ENCODE peak calls at places on chromosome 19, in seven cellular contexts. One of them, this sample, is unnamed.

GRCh38 chr19:12983561-12984142 is 11.6 kb upstream of the NFIX start:
- DNase-seq in amygdala: peak; percentile 75
- DNase-seq in NCI-H524 treated with DMSO at 0.1 percent for 48 hours: no peak
- DNase-seq in endothelial cell: peak; percentile 88
- DNase-seq in stimulated activated CD8-positive, alpha-beta memory T cell treated with anti-CD3 and anti-CD28 coated beads, Interleukin-15, amount 100 ng/mL, for 24 hours: peak; percentile 87
- DNase-seq in activated naive CD8-positive, alpha-beta T cell treated with anti-CD3 and anti-CD28 coated beads for 36 hours: peak; percentile 87
- DNase-seq in activated CD4-positive, alpha-beta T cell treated with anti-CD3 and anti-CD28 coated beads, Interleukin-2, amount 50 U/mL, for 48 hours: peak; percentile 80
- DNase-seq in this sample: peak; percentile 98

GRCh38 chr19:3186377-3186688 is 603 bp downstream of the NCLN start:
- DNase-seq in amygdala: no peak
- DNase-seq in NCI-H524 treated with DMSO at 0.1 percent for 48 hours: no peak
- DNase-seq in endothelial cell: no peak
- DNase-seq in stimulated activated CD8-positive, alpha-beta memory T cell treated with anti-CD3 and anti-CD28 coated beads, Interleukin-15, amount 100 ng/mL, for 24 hours: no peak
- DNase-seq in activated naive CD8-positive, alpha-beta T cell treated with anti-CD3 and anti-CD28 coated beads for 36 hours: no peak
- DNase-seq in activated CD4-positive, alpha-beta T cell treated with anti-CD3 and anti-CD28 coated beads, Interleukin-2, amount 50 U/mL, for 48 hours: no peak
- DNase-seq in this sample: peak; percentile 60

GRCh38 chr19:35171730-35172129 is 17.2 kb downstream of the FXYD5 start:
- DNase-seq in amygdala: no peak
- DNase-seq in NCI-H524 treated with DMSO at 0.1 percent for 48 hours: no peak
- DNase-seq in endothelial cell: no peak
- DNase-seq in stimulated activated CD8-positive, alpha-beta memory T cell treated with anti-CD3 and anti-CD28 coated beads, Interleukin-15, amount 100 ng/mL, for 24 hours: no peak
- DNase-seq in activated naive CD8-positive, alpha-beta T cell treated with anti-CD3 and anti-CD28 coated beads for 36 hours: no peak
- DNase-seq in activated CD4-positive, alpha-beta T cell treated with anti-CD3 and anti-CD28 coated beads, Interleukin-2, amount 50 U/mL, for 48 hours: no peak
- DNase-seq in this sample: no peak

GRCh38 chr19:33098023-33098652 is 17.2 kb downstream of the GPATCH1 start:
- DNase-seq in amygdala: no peak
- DNase-seq in NCI-H524 treated with DMSO at 0.1 percent for 48 hours: no peak
- DNase-seq in endothelial cell: no peak
- DNase-seq in stimulated activated CD8-positive, alpha-beta memory T cell treated with anti-CD3 and anti-CD28 coated beads, Interleukin-15, amount 100 ng/mL, for 24 hours: no peak
- DNase-seq in activated naive CD8-positive, alpha-beta T cell treated with anti-CD3 and anti-CD28 coated beads for 36 hours: no peak
- DNase-seq in activated CD4-positive, alpha-beta T cell treated with anti-CD3 and anti-CD28 coated beads, Interleukin-2, amount 50 U/mL, for 48 hours: no peak
- DNase-seq in this sample: no peak

GRCh38 chr19:51029718-51030117 is 3.3 kb upstream of the KLK11 start:
- DNase-seq in amygdala: no peak
- DNase-seq in NCI-H524 treated with DMSO at 0.1 percent for 48 hours: no peak
- DNase-seq in endothelial cell: no peak
- DNase-seq in stimulated activated CD8-positive, alpha-beta memory T cell treated with anti-CD3 and anti-CD28 coated beads, Interleukin-15, amount 100 ng/mL, for 24 hours: no peak
- DNase-seq in activated naive CD8-positive, alpha-beta T cell treated with anti-CD3 and anti-CD28 coated beads for 36 hours: no peak
- DNase-seq in activated CD4-positive, alpha-beta T cell treated with anti-CD3 and anti-CD28 coated beads, Interleukin-2, amount 50 U/mL, for 48 hours: no peak
- DNase-seq in this sample: peak; percentile 39

GRCh38 chr19:34253711-34254551 is 423 bp upstream of the GARRE1 start:
- DNase-seq in amygdala: peak; percentile 46
- DNase-seq in NCI-H524 treated with DMSO at 0.1 percent for 48 hours: peak; percentile 35
- DNase-seq in endothelial cell: peak; percentile 88
- DNase-seq in stimulated activated CD8-positive, alpha-beta memory T cell treated with anti-CD3 and anti-CD28 coated beads, Interleukin-15, amount 100 ng/mL, for 24 hours: peak; percentile 74
- DNase-seq in activated naive CD8-positive, alpha-beta T cell treated with anti-CD3 and anti-CD28 coated beads for 36 hours: no peak
- DNase-seq in activated CD4-positive, alpha-beta T cell treated with anti-CD3 and anti-CD28 coated beads, Interleukin-2, amount 50 U/mL, for 48 hours: no peak
- DNase-seq in this sample: no peak

GRCh38 chr19:14089662-14090508 is 666 bp downstream of the SAMD1 start:
- DNase-seq in amygdala: no peak
- DNase-seq in NCI-H524 treated with DMSO at 0.1 percent for 48 hours: no peak
- DNase-seq in endothelial cell: peak; percentile 57
- DNase-seq in stimulated activated CD8-positive, alpha-beta memory T cell treated with anti-CD3 and anti-CD28 coated beads, Interleukin-15, amount 100 ng/mL, for 24 hours: no peak
- DNase-seq in activated naive CD8-positive, alpha-beta T cell treated with anti-CD3 and anti-CD28 coated beads for 36 hours: peak; percentile 66
- DNase-seq in activated CD4-positive, alpha-beta T cell treated with anti-CD3 and anti-CD28 coated beads, Interleukin-2, amount 50 U/mL, for 48 hours: peak; percentile 49
- DNase-seq in this sample: peak; percentile 85

GRCh38 chr19:40236026-40236355 is 9.5 kb upstream of the CCNP start:
- DNase-seq in amygdala: no peak
- DNase-seq in NCI-H524 treated with DMSO at 0.1 percent for 48 hours: no peak
- DNase-seq in endothelial cell: no peak
- DNase-seq in stimulated activated CD8-positive, alpha-beta memory T cell treated with anti-CD3 and anti-CD28 coated beads, Interleukin-15, amount 100 ng/mL, for 24 hours: no peak
- DNase-seq in activated naive CD8-positive, alpha-beta T cell treated with anti-CD3 and anti-CD28 coated beads for 36 hours: no peak
- DNase-seq in activated CD4-positive, alpha-beta T cell treated with anti-CD3 and anti-CD28 coated beads, Interleukin-2, amount 50 U/mL, for 48 hours: no peak
- DNase-seq in this sample: no peak

GRCh38 chr19:56117889-56118288 is 3.2 kb downstream of the ZNF787 start:
- DNase-seq in amygdala: no peak
- DNase-seq in NCI-H524 treated with DMSO at 0.1 percent for 48 hours: no peak
- DNase-seq in endothelial cell: no peak
- DNase-seq in stimulated activated CD8-positive, alpha-beta memory T cell treated with anti-CD3 and anti-CD28 coated beads, Interleukin-15, amount 100 ng/mL, for 24 hours: no peak
- DNase-seq in activated naive CD8-positive, alpha-beta T cell treated with anti-CD3 and anti-CD28 coated beads for 36 hours: no peak
- DNase-seq in activated CD4-positive, alpha-beta T cell treated with anti-CD3 and anti-CD28 coated beads, Interleukin-2, amount 50 U/mL, for 48 hours: no peak
- DNase-seq in this sample: no peak

GRCh38 chr19:16252459-16253205 is 54.9 kb downstream of the AP1M1 start:
- DNase-seq in amygdala: no peak
- DNase-seq in NCI-H524 treated with DMSO at 0.1 percent for 48 hours: no peak
- DNase-seq in endothelial cell: no peak
- DNase-seq in stimulated activated CD8-positive, alpha-beta memory T cell treated with anti-CD3 and anti-CD28 coated beads, Interleukin-15, amount 100 ng/mL, for 24 hours: no peak
- DNase-seq in activated naive CD8-positive, alpha-beta T cell treated with anti-CD3 and anti-CD28 coated beads for 36 hours: no peak
- DNase-seq in activated CD4-positive, alpha-beta T cell treated with anti-CD3 and anti-CD28 coated beads, Interleukin-2, amount 50 U/mL, for 48 hours: no peak
- DNase-seq in this sample: peak; percentile 35

GRCh38 chr19:4369109-4369887 is 25.9 kb downstream of the MPND start:
- DNase-seq in amygdala: no peak
- DNase-seq in NCI-H524 treated with DMSO at 0.1 percent for 48 hours: no peak
- DNase-seq in endothelial cell: no peak
- DNase-seq in stimulated activated CD8-positive, alpha-beta memory T cell treated with anti-CD3 and anti-CD28 coated beads, Interleukin-15, amount 100 ng/mL, for 24 hours: peak; percentile 29
- DNase-seq in activated naive CD8-positive, alpha-beta T cell treated with anti-CD3 and anti-CD28 coated beads for 36 hours: peak; percentile 82
- DNase-seq in activated CD4-positive, alpha-beta T cell treated with anti-CD3 and anti-CD28 coated beads, Interleukin-2, amount 50 U/mL, for 48 hours: peak; percentile 76
- DNase-seq in this sample: no peak

GRCh38 chr19:14375055-14375581 is 6.1 kb upstream of the ADGRE5 start:
- DNase-seq in amygdala: no peak
- DNase-seq in NCI-H524 treated with DMSO at 0.1 percent for 48 hours: no peak
- DNase-seq in endothelial cell: no peak
- DNase-seq in stimulated activated CD8-positive, alpha-beta memory T cell treated with anti-CD3 and anti-CD28 coated beads, Interleukin-15, amount 100 ng/mL, for 24 hours: no peak
- DNase-seq in activated naive CD8-positive, alpha-beta T cell treated with anti-CD3 and anti-CD28 coated beads for 36 hours: peak; percentile 78
- DNase-seq in activated CD4-positive, alpha-beta T cell treated with anti-CD3 and anti-CD28 coated beads, Interleukin-2, amount 50 U/mL, for 48 hours: no peak
- DNase-seq in this sample: no peak

GRCh38 chr19:44549507-44549906 is 20.0 kb upstream of the CEACAM20 start:
- DNase-seq in amygdala: no peak
- DNase-seq in NCI-H524 treated with DMSO at 0.1 percent for 48 hours: no peak
- DNase-seq in endothelial cell: no peak
- DNase-seq in stimulated activated CD8-positive, alpha-beta memory T cell treated with anti-CD3 and anti-CD28 coated beads, Interleukin-15, amount 100 ng/mL, for 24 hours: no peak
- DNase-seq in activated naive CD8-positive, alpha-beta T cell treated with anti-CD3 and anti-CD28 coated beads for 36 hours: no peak
- DNase-seq in activated CD4-positive, alpha-beta T cell treated with anti-CD3 and anti-CD28 coated beads, Interleukin-2, amount 50 U/mL, for 48 hours: no peak
- DNase-seq in this sample: no peak

GRCh38 chr19:18206018-18206417 is 2.2 kb upstream of the RAB3A start:
- DNase-seq in amygdala: no peak
- DNase-seq in NCI-H524 treated with DMSO at 0.1 percent for 48 hours: no peak
- DNase-seq in endothelial cell: no peak
- DNase-seq in stimulated activated CD8-positive, alpha-beta memory T cell treated with anti-CD3 and anti-CD28 coated beads, Interleukin-15, amount 100 ng/mL, for 24 hours: no peak
- DNase-seq in activated naive CD8-positive, alpha-beta T cell treated with anti-CD3 and anti-CD28 coated beads for 36 hours: no peak
- DNase-seq in activated CD4-positive, alpha-beta T cell treated with anti-CD3 and anti-CD28 coated beads, Interleukin-2, amount 50 U/mL, for 48 hours: no peak
- DNase-seq in this sample: no peak

GRCh38 chr19:6674868-6675305 is 4.9 kb upstream of the TNFSF14 start:
- DNase-seq in amygdala: peak; percentile 22
- DNase-seq in NCI-H524 treated with DMSO at 0.1 percent for 48 hours: no peak
- DNase-seq in endothelial cell: no peak
- DNase-seq in stimulated activated CD8-positive, alpha-beta memory T cell treated with anti-CD3 and anti-CD28 coated beads, Interleukin-15, amount 100 ng/mL, for 24 hours: peak; percentile 68
- DNase-seq in activated naive CD8-positive, alpha-beta T cell treated with anti-CD3 and anti-CD28 coated beads for 36 hours: peak; percentile 93
- DNase-seq in activated CD4-positive, alpha-beta T cell treated with anti-CD3 and anti-CD28 coated beads, Interleukin-2, amount 50 U/mL, for 48 hours: peak; percentile 92
- DNase-seq in this sample: no peak

GRCh38 chr19:48815870-48816501 is 5.2 kb upstream of the BCAT2 start:
- DNase-seq in amygdala: no peak
- DNase-seq in NCI-H524 treated with DMSO at 0.1 percent for 48 hours: no peak
- DNase-seq in endothelial cell: no peak
- DNase-seq in stimulated activated CD8-positive, alpha-beta memory T cell treated with anti-CD3 and anti-CD28 coated beads, Interleukin-15, amount 100 ng/mL, for 24 hours: no peak
- DNase-seq in activated naive CD8-positive, alpha-beta T cell treated with anti-CD3 and anti-CD28 coated beads for 36 hours: no peak
- DNase-seq in activated CD4-positive, alpha-beta T cell treated with anti-CD3 and anti-CD28 coated beads, Interleukin-2, amount 50 U/mL, for 48 hours: no peak
- DNase-seq in this sample: peak; percentile 36

GRCh38 chr19:54451331-54451871 is 2.4 kb downstream of the LENG8 start:
- DNase-seq in amygdala: no peak
- DNase-seq in NCI-H524 treated with DMSO at 0.1 percent for 48 hours: no peak
- DNase-seq in endothelial cell: no peak
- DNase-seq in stimulated activated CD8-positive, alpha-beta memory T cell treated with anti-CD3 and anti-CD28 coated beads, Interleukin-15, amount 100 ng/mL, for 24 hours: no peak
- DNase-seq in activated naive CD8-positive, alpha-beta T cell treated with anti-CD3 and anti-CD28 coated beads for 36 hours: no peak
- DNase-seq in activated CD4-positive, alpha-beta T cell treated with anti-CD3 and anti-CD28 coated beads, Interleukin-2, amount 50 U/mL, for 48 hours: no peak
- DNase-seq in this sample: no peak

GRCh38 chr19:23318143-23318542 is 67.9 kb upstream of the ZNF724 start:
- DNase-seq in amygdala: no peak
- DNase-seq in NCI-H524 treated with DMSO at 0.1 percent for 48 hours: no peak
- DNase-seq in endothelial cell: no peak
- DNase-seq in stimulated activated CD8-positive, alpha-beta memory T cell treated with anti-CD3 and anti-CD28 coated beads, Interleukin-15, amount 100 ng/mL, for 24 hours: no peak
- DNase-seq in activated naive CD8-positive, alpha-beta T cell treated with anti-CD3 and anti-CD28 coated beads for 36 hours: peak; percentile 2
- DNase-seq in activated CD4-positive, alpha-beta T cell treated with anti-CD3 and anti-CD28 coated beads, Interleukin-2, amount 50 U/mL, for 48 hours: no peak
- DNase-seq in this sample: no peak

GRCh38 chr19:28313633-28314032 is 899.3 kb downstream of the UQCRFS1 start:
- DNase-seq in amygdala: no peak
- DNase-seq in NCI-H524 treated with DMSO at 0.1 percent for 48 hours: no peak
- DNase-seq in endothelial cell: no peak
- DNase-seq in stimulated activated CD8-positive, alpha-beta memory T cell treated with anti-CD3 and anti-CD28 coated beads, Interleukin-15, amount 100 ng/mL, for 24 hours: no peak
- DNase-seq in activated naive CD8-positive, alpha-beta T cell treated with anti-CD3 and anti-CD28 coated beads for 36 hours: no peak
- DNase-seq in activated CD4-positive, alpha-beta T cell treated with anti-CD3 and anti-CD28 coated beads, Interleukin-2, amount 50 U/mL, for 48 hours: no peak
- DNase-seq in this sample: no peak

GRCh38 chr19:6744381-6745288 is 5.2 kb downstream of the TRIP10 start:
- DNase-seq in amygdala: peak; percentile 18
- DNase-seq in NCI-H524 treated with DMSO at 0.1 percent for 48 hours: no peak
- DNase-seq in endothelial cell: no peak
- DNase-seq in stimulated activated CD8-positive, alpha-beta memory T cell treated with anti-CD3 and anti-CD28 coated beads, Interleukin-15, amount 100 ng/mL, for 24 hours: no peak
- DNase-seq in activated naive CD8-positive, alpha-beta T cell treated with anti-CD3 and anti-CD28 coated beads for 36 hours: no peak
- DNase-seq in activated CD4-positive, alpha-beta T cell treated with anti-CD3 and anti-CD28 coated beads, Interleukin-2, amount 50 U/mL, for 48 hours: no peak
- DNase-seq in this sample: no peak

GRCh38 chr19:3494051-3494450 is 6.4 kb downstream of the DOHH start:
- DNase-seq in amygdala: peak; percentile 65
- DNase-seq in NCI-H524 treated with DMSO at 0.1 percent for 48 hours: no peak
- DNase-seq in endothelial cell: peak; percentile 30
- DNase-seq in stimulated activated CD8-positive, alpha-beta memory T cell treated with anti-CD3 and anti-CD28 coated beads, Interleukin-15, amount 100 ng/mL, for 24 hours: no peak
- DNase-seq in activated naive CD8-positive, alpha-beta T cell treated with anti-CD3 and anti-CD28 coated beads for 36 hours: peak; percentile 45
- DNase-seq in activated CD4-positive, alpha-beta T cell treated with anti-CD3 and anti-CD28 coated beads, Interleukin-2, amount 50 U/mL, for 48 hours: peak; percentile 49
- DNase-seq in this sample: peak; percentile 87

GRCh38 chr19:16376649-16377048 is 52.0 kb downstream of the KLF2 start:
- DNase-seq in amygdala: no peak
- DNase-seq in NCI-H524 treated with DMSO at 0.1 percent for 48 hours: no peak
- DNase-seq in endothelial cell: peak; percentile 67
- DNase-seq in stimulated activated CD8-positive, alpha-beta memory T cell treated with anti-CD3 and anti-CD28 coated beads, Interleukin-15, amount 100 ng/mL, for 24 hours: no peak
- DNase-seq in activated naive CD8-positive, alpha-beta T cell treated with anti-CD3 and anti-CD28 coated beads for 36 hours: peak; percentile 50
- DNase-seq in activated CD4-positive, alpha-beta T cell treated with anti-CD3 and anti-CD28 coated beads, Interleukin-2, amount 50 U/mL, for 48 hours: no peak
- DNase-seq in this sample: peak; percentile 59

GRCh38 chr19:31559494-31559893 is 210.3 kb upstream of the TSHZ3 start:
- DNase-seq in amygdala: no peak
- DNase-seq in NCI-H524 treated with DMSO at 0.1 percent for 48 hours: no peak
- DNase-seq in endothelial cell: no peak
- DNase-seq in stimulated activated CD8-positive, alpha-beta memory T cell treated with anti-CD3 and anti-CD28 coated beads, Interleukin-15, amount 100 ng/mL, for 24 hours: no peak
- DNase-seq in activated naive CD8-positive, alpha-beta T cell treated with anti-CD3 and anti-CD28 coated beads for 36 hours: no peak
- DNase-seq in activated CD4-positive, alpha-beta T cell treated with anti-CD3 and anti-CD28 coated beads, Interleukin-2, amount 50 U/mL, for 48 hours: no peak
- DNase-seq in this sample: no peak

GRCh38 chr19:54473071-54473941 is at the start of gene CDC42EP5:
- DNase-seq in amygdala: no peak
- DNase-seq in NCI-H524 treated with DMSO at 0.1 percent for 48 hours: no peak
- DNase-seq in endothelial cell: peak; percentile 40
- DNase-seq in stimulated activated CD8-positive, alpha-beta memory T cell treated with anti-CD3 and anti-CD28 coated beads, Interleukin-15, amount 100 ng/mL, for 24 hours: no peak
- DNase-seq in activated naive CD8-positive, alpha-beta T cell treated with anti-CD3 and anti-CD28 coated beads for 36 hours: peak; percentile 43
- DNase-seq in activated CD4-positive, alpha-beta T cell treated with anti-CD3 and anti-CD28 coated beads, Interleukin-2, amount 50 U/mL, for 48 hours: no peak
- DNase-seq in this sample: peak; percentile 60

GRCh38 chr19:49434907-49435577 is 6.3 kb downstream of the SLC17A7 start:
- DNase-seq in amygdala: peak; percentile 11
- DNase-seq in NCI-H524 treated with DMSO at 0.1 percent for 48 hours: no peak
- DNase-seq in endothelial cell: no peak
- DNase-seq in stimulated activated CD8-positive, alpha-beta memory T cell treated with anti-CD3 and anti-CD28 coated beads, Interleukin-15, amount 100 ng/mL, for 24 hours: no peak
- DNase-seq in activated naive CD8-positive, alpha-beta T cell treated with anti-CD3 and anti-CD28 coated beads for 36 hours: no peak
- DNase-seq in activated CD4-positive, alpha-beta T cell treated with anti-CD3 and anti-CD28 coated beads, Interleukin-2, amount 50 U/mL, for 48 hours: no peak
- DNase-seq in this sample: peak; percentile 67

GRCh38 chr19:1592755-1593628 is at the start of gene MBD3:
- DNase-seq in amygdala: peak; percentile 82
- DNase-seq in NCI-H524 treated with DMSO at 0.1 percent for 48 hours: peak; percentile 68
- DNase-seq in endothelial cell: peak; percentile 95
- DNase-seq in stimulated activated CD8-positive, alpha-beta memory T cell treated with anti-CD3 and anti-CD28 coated beads, Interleukin-15, amount 100 ng/mL, for 24 hours: peak; percentile 83
- DNase-seq in activated naive CD8-positive, alpha-beta T cell treated with anti-CD3 and anti-CD28 coated beads for 36 hours: peak; percentile 94
- DNase-seq in activated CD4-positive, alpha-beta T cell treated with anti-CD3 and anti-CD28 coated beads, Interleukin-2, amount 50 U/mL, for 48 hours: peak; percentile 85
- DNase-seq in this sample: peak; percentile 100

GRCh38 chr19:14361824-14362223 is 19.4 kb upstream of the ADGRE5 start:
- DNase-seq in amygdala: no peak
- DNase-seq in NCI-H524 treated with DMSO at 0.1 percent for 48 hours: no peak
- DNase-seq in endothelial cell: no peak
- DNase-seq in stimulated activated CD8-positive, alpha-beta memory T cell treated with anti-CD3 and anti-CD28 coated beads, Interleukin-15, amount 100 ng/mL, for 24 hours: no peak
- DNase-seq in activated naive CD8-positive, alpha-beta T cell treated with anti-CD3 and anti-CD28 coated beads for 36 hours: peak; percentile 61
- DNase-seq in activated CD4-positive, alpha-beta T cell treated with anti-CD3 and anti-CD28 coated beads, Interleukin-2, amount 50 U/mL, for 48 hours: no peak
- DNase-seq in this sample: peak; percentile 63

GRCh38 chr19:3778899-3779723 is 7.1 kb downstream of the MATK start:
- DNase-seq in amygdala: no peak
- DNase-seq in NCI-H524 treated with DMSO at 0.1 percent for 48 hours: no peak
- DNase-seq in endothelial cell: no peak
- DNase-seq in stimulated activated CD8-positive, alpha-beta memory T cell treated with anti-CD3 and anti-CD28 coated beads, Interleukin-15, amount 100 ng/mL, for 24 hours: no peak
- DNase-seq in activated naive CD8-positive, alpha-beta T cell treated with anti-CD3 and anti-CD28 coated beads for 36 hours: no peak
- DNase-seq in activated CD4-positive, alpha-beta T cell treated with anti-CD3 and anti-CD28 coated beads, Interleukin-2, amount 50 U/mL, for 48 hours: no peak
- DNase-seq in this sample: no peak

GRCh38 chr19:56167064-56167578 is 8.7 kb upstream of the GALP start:
- DNase-seq in amygdala: no peak
- DNase-seq in NCI-H524 treated with DMSO at 0.1 percent for 48 hours: no peak
- DNase-seq in endothelial cell: no peak
- DNase-seq in stimulated activated CD8-positive, alpha-beta memory T cell treated with anti-CD3 and anti-CD28 coated beads, Interleukin-15, amount 100 ng/mL, for 24 hours: no peak
- DNase-seq in activated naive CD8-positive, alpha-beta T cell treated with anti-CD3 and anti-CD28 coated beads for 36 hours: no peak
- DNase-seq in activated CD4-positive, alpha-beta T cell treated with anti-CD3 and anti-CD28 coated beads, Interleukin-2, amount 50 U/mL, for 48 hours: no peak
- DNase-seq in this sample: no peak

GRCh38 chr19:2315818-2316353 is 7.9 kb upstream of the LINGO3 start:
- DNase-seq in amygdala: peak; percentile 44
- DNase-seq in NCI-H524 treated with DMSO at 0.1 percent for 48 hours: no peak
- DNase-seq in endothelial cell: peak; percentile 80
- DNase-seq in stimulated activated CD8-positive, alpha-beta memory T cell treated with anti-CD3 and anti-CD28 coated beads, Interleukin-15, amount 100 ng/mL, for 24 hours: no peak
- DNase-seq in activated naive CD8-positive, alpha-beta T cell treated with anti-CD3 and anti-CD28 coated beads for 36 hours: no peak
- DNase-seq in activated CD4-positive, alpha-beta T cell treated with anti-CD3 and anti-CD28 coated beads, Interleukin-2, amount 50 U/mL, for 48 hours: no peak
- DNase-seq in this sample: peak; percentile 95